ENCODE peak calls at places on chromosomes 7 and 10, in six cellular contexts. A is H9, W is neuronal stem cell, Z is trophoblast cell, B is IMR-90, V is H1. Q is an unnamed sample.

GRCh38 chr10:4154317-4154716 is 369.3 kb upstream of the KLF6 start:
- DNase-seq in A (no peak), W (no peak), Z (no peak), B (no peak), V (no peak), Q (no peak)

GRCh38 chr7:3721422-3721821 is 420.4 kb downstream of the SDK1 start:
- DNase-seq in A (no peak), W (no peak), Z (no peak), B (no peak), V (no peak), Q (no peak)

GRCh38 chr7:50953820-50954219 is 171.1 kb upstream of the GRB10 start:
- DNase-seq in A (no peak), W (no peak), Z (peak), B (peak), V (no peak), Q (peak)

GRCh38 chr7:30459591-30460245 is 18.9 kb downstream of the NOD1 start:
- DNase-seq in A (no peak), W (no peak), Z (peak), B (peak), V (no peak), Q (peak)

GRCh38 chr7:595621-596010 is 76.0 kb upstream of the PDGFA start:
- DNase-seq in A (no peak), W (no peak), Z (no peak), B (no peak), V (no peak), Q (no peak)

GRCh38 chr7:22718200-22718711 is 8.7 kb upstream of the IL6 start:
- DNase-seq in A (no peak), W (no peak), Z (no peak), B (peak), V (no peak), Q (peak)

GRCh38 chr7:142711722-142712616 is 37.3 kb upstream of the PRSS1 start:
- DNase-seq in A (no peak), W (no peak), Z (peak), B (peak), V (no peak), Q (peak)

GRCh38 chr7:7395785-7396184 is 139.9 kb downstream of the COL28A1 start:
- DNase-seq in A (no peak), W (no peak), Z (no peak), B (no peak), V (no peak), Q (no peak)

GRCh38 chr7:108330237-108330636 is 126.0 kb downstream of the NRCAM start:
- DNase-seq in A (no peak), W (no peak), Z (no peak), B (no peak), V (no peak), Q (no peak)

GRCh38 chr10:1166828-1167275 is 110.7 kb downstream of the WDR37 start:
- DNase-seq in A (no peak), W (no peak), Z (no peak), B (no peak), V (no peak), Q (no peak)

GRCh38 chr7:68684246-68684850 is 913.9 kb upstream of the AUTS2 start:
- DNase-seq in A (no peak), W (peak), Z (no peak), B (peak), V (no peak), Q (no peak)

GRCh38 chr10:111207525-111207924 is 130.7 kb downstream of the ADRA2A start:
- DNase-seq in A (no peak), W (no peak), Z (peak), B (no peak), V (peak), Q (no peak)

GRCh38 chr7:2217716-2218443 is 14.9 kb downstream of the MAD1L1 start:
- DNase-seq in A (no peak), W (no peak), Z (no peak), B (peak), V (no peak), Q (no peak)

GRCh38 chr7:96167424-96167823 is 154.5 kb downstream of the SLC25A13 start:
- DNase-seq in A (no peak), W (no peak), Z (no peak), B (no peak), V (no peak), Q (no peak)

GRCh38 chr7:114789161-114789560 is 132.7 kb upstream of the MDFIC start:
- DNase-seq in A (no peak), W (no peak), Z (no peak), B (peak), V (no peak), Q (no peak)

GRCh38 chr10:103556383-103557007 is 63.0 kb downstream of the NEURL1 start:
- DNase-seq in A (no peak), W (no peak), Z (no peak), B (no peak), V (no peak), Q (no peak)

GRCh38 chr10:23196201-23196600 is 4.1 kb downstream of the PTF1A start:
- DNase-seq in A (no peak), W (no peak), Z (no peak), B (no peak), V (no peak), Q (no peak)

GRCh38 chr10:103276941-103277712 is at the start of gene INA:
- DNase-seq in A (peak), W (peak), Z (peak), B (peak), V (peak), Q (peak)

GRCh38 chr10:51422311-51423120 is 276.9 kb downstream of the CSTF2T start:
- DNase-seq in A (peak), W (no peak), Z (peak), B (peak), V (peak), Q (peak)

GRCh38 chr10:123614888-123615287 is 51.3 kb upstream of the GPR26 start:
- DNase-seq in A (peak), W (peak), Z (peak), B (peak), V (peak), Q (no peak)

GRCh38 chr7:80665526-80665925 is 27.1 kb downstream of the CD36 start:
- DNase-seq in A (no peak), W (no peak), Z (no peak), B (no peak), V (no peak), Q (no peak)

GRCh38 chr7:43905954-43906326 is 456 bp downstream of the URGCP start:
- DNase-seq in A (peak), W (no peak), Z (peak), B (peak), V (peak), Q (peak)
- H3K23ac ChIP-seq in A (no peak), W (no peak), Z (no peak), B (peak), V (no peak), Q (no peak)

GRCh38 chr10:11898372-11899066 is 75.4 kb downstream of the PROSER2 start:
- DNase-seq in A (peak), W (no peak), Z (peak), B (peak), V (no peak), Q (no peak)

GRCh38 chr10:11901036-11901301 is 77.8 kb downstream of the PROSER2 start:
- DNase-seq in A (no peak), W (no peak), Z (no peak), B (no peak), V (no peak), Q (no peak)

GRCh38 chr10:11898033-11898371 is 74.8 kb downstream of the PROSER2 start:
- DNase-seq in A (no peak), W (no peak), Z (no peak), B (no peak), V (no peak), Q (no peak)

GRCh38 chr10:11901454-11902431 is 78.6 kb downstream of the PROSER2 start:
- DNase-seq in A (peak), W (no peak), Z (no peak), B (peak), V (no peak), Q (peak)

GRCh38 chr10:11899067-11899876 is 76.1 kb downstream of the PROSER2 start:
- DNase-seq in A (no peak), W (no peak), Z (no peak), B (no peak), V (no peak), Q (no peak)
- H3K14ac ChIP-seq in A (no peak), W (no peak), Z (peak), B (no peak), V (no peak), Q (peak)

DNA sequence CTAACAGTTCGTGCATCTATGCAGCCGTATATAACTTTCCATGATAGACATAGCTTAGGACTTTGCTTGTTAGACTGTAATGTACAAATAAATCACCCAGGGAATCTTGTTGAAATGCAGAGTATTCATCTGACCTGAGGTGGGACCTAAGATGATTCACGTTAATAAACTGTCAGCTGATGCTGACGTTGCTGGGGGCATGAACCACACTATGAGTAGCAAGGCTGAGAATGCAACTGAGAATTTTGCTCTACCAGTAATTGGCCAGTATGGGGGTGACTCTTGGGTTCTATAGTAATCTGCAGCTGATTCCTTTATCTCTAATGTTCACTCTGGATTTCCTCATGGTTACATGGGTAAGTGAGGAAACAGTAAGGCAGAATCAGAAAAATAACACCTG is 130.1 kb upstream of the MALRD1 start:
- DNase-seq in A (no peak), W (no peak), Z (peak), B (peak), V (no peak), Q (no peak)
- H2BK120ac ChIP-seq in A (no peak), W (no peak), Z (no peak), B (peak), V (no peak), Q (no peak)

GRCh38 chr7:151059362-151060112 is at the start of gene SLC4A2:
- DNase-seq in A (peak), W (peak), Z (peak), B (peak), V (peak), Q (peak)
- H3K23ac ChIP-seq in A (no peak), W (peak), Z (no peak), B (peak), V (no peak), Q (peak)

GRCh38 chr7:87831127-87831526 is 45.0 kb downstream of the SLC25A40 start:
- DNase-seq in A (no peak), W (no peak), Z (no peak), B (peak), V (no peak), Q (peak)
- H3K14ac ChIP-seq in A (no peak), W (no peak), Z (no peak), B (no peak), V (no peak), Q (no peak)

DNA sequence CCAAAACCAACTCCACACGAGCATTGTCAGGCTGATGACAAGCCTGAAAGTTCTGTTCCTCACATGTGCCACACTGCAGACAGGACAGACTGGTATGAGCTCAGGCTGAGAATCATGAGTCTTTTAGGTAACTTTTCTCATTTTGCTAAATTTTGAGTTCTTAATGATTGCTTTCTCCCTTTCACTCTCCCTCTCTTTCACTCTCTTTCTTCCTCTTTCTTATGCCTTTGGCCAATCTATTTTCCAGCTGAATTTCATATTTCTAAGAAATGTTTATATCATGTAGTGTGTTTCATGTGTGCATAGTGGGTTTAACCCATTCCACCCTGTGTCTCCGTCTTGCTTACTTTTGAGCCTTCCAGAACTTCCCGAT is 16.6 kb downstream of the FAM241B start:
- DNase-seq in A (no peak), W (no peak), Z (no peak), B (no peak), V (no peak), Q (no peak)
- H2BK120ac ChIP-seq in A (no peak), W (no peak), Z (no peak), B (no peak), V (no peak), Q (no peak)

GRCh38 chr7:100435401-100436304 is 644 bp downstream of the PPP1R35 start:
- DNase-seq in A (peak), W (no peak), Z (peak), B (no peak), V (peak), Q (peak)
- H3K23ac ChIP-seq in A (no peak), W (peak), Z (no peak), B (peak), V (no peak), Q (no peak)

Q was measured in mesenchymal stem cell.